ENCODE peak calls at places on chromosomes 13 and 19, in ten cellular contexts. One of them, this sample, is unnamed.

GRCh38 chr13:85995788-85996418 is 196.7 kb upstream of the SLITRK6 start:
- DNase-seq in Peyer's patch: no peak
- DNase-seq in esophagus squamous epithelium: no peak
- DNase-seq in T-helper 22 cell: no peak
- DNase-seq in naive thymus-derived CD8-positive, alpha-beta T cell: no peak
- DNase-seq in colonic mucosa: no peak
- DNase-seq in breast epithelium: no peak
- DNase-seq in substantia nigra: no peak
- DNase-seq in NCI-H1694 treated with DMSO at 0.1 percent for 48 hours: no peak
- DNase-seq in NCI-H1417 treated with DMSO at 0.1 percent for 48 hours: peak
- DNase-seq in this sample: no peak

GRCh38 chr13:75913925-75914324 is 277.8 kb downstream of the LMO7 start:
- DNase-seq in Peyer's patch: no peak
- DNase-seq in esophagus squamous epithelium: no peak
- DNase-seq in T-helper 22 cell: no peak
- DNase-seq in naive thymus-derived CD8-positive, alpha-beta T cell: no peak
- DNase-seq in colonic mucosa: no peak
- DNase-seq in breast epithelium: no peak
- DNase-seq in substantia nigra: no peak
- DNase-seq in NCI-H1694 treated with DMSO at 0.1 percent for 48 hours: no peak
- DNase-seq in NCI-H1417 treated with DMSO at 0.1 percent for 48 hours: no peak
- DNase-seq in this sample: no peak

GRCh38 chr19:19615086-19615485 is 3.4 kb downstream of the PBX4 start:
- DNase-seq in Peyer's patch: no peak
- DNase-seq in esophagus squamous epithelium: no peak
- DNase-seq in T-helper 22 cell: no peak
- DNase-seq in naive thymus-derived CD8-positive, alpha-beta T cell: no peak
- DNase-seq in colonic mucosa: no peak
- DNase-seq in breast epithelium: no peak
- DNase-seq in substantia nigra: no peak
- DNase-seq in NCI-H1694 treated with DMSO at 0.1 percent for 48 hours: no peak
- DNase-seq in NCI-H1417 treated with DMSO at 0.1 percent for 48 hours: no peak
- DNase-seq in this sample: no peak

GRCh38 chr13:107867701-107868661 is 347.4 kb downstream of the LIG4 start:
- DNase-seq in Peyer's patch: no peak
- DNase-seq in esophagus squamous epithelium: no peak
- DNase-seq in T-helper 22 cell: no peak
- DNase-seq in naive thymus-derived CD8-positive, alpha-beta T cell: no peak
- DNase-seq in colonic mucosa: no peak
- DNase-seq in breast epithelium: no peak
- DNase-seq in substantia nigra: no peak
- DNase-seq in NCI-H1694 treated with DMSO at 0.1 percent for 48 hours: peak
- DNase-seq in NCI-H1417 treated with DMSO at 0.1 percent for 48 hours: peak
- DNase-seq in this sample: peak

GRCh38 chr19:15340086-15340485 is 7.7 kb upstream of the BRD4 start:
- DNase-seq in Peyer's patch: no peak
- DNase-seq in esophagus squamous epithelium: no peak
- DNase-seq in T-helper 22 cell: no peak
- DNase-seq in naive thymus-derived CD8-positive, alpha-beta T cell: no peak
- DNase-seq in colonic mucosa: no peak
- DNase-seq in breast epithelium: no peak
- DNase-seq in substantia nigra: no peak
- DNase-seq in NCI-H1694 treated with DMSO at 0.1 percent for 48 hours: no peak
- DNase-seq in NCI-H1417 treated with DMSO at 0.1 percent for 48 hours: no peak
- DNase-seq in this sample: no peak

GRCh38 chr13:51729853-51730553 is 74.0 kb downstream of the DHRS12 start:
- DNase-seq in Peyer's patch: no peak
- DNase-seq in esophagus squamous epithelium: no peak
- DNase-seq in T-helper 22 cell: no peak
- DNase-seq in naive thymus-derived CD8-positive, alpha-beta T cell: no peak
- DNase-seq in colonic mucosa: no peak
- DNase-seq in breast epithelium: no peak
- DNase-seq in substantia nigra: no peak
- DNase-seq in NCI-H1694 treated with DMSO at 0.1 percent for 48 hours: no peak
- DNase-seq in NCI-H1417 treated with DMSO at 0.1 percent for 48 hours: no peak
- DNase-seq in this sample: no peak

GRCh38 chr13:28792992-28793391 is 27.1 kb upstream of the MTUS2 start:
- DNase-seq in Peyer's patch: no peak
- DNase-seq in esophagus squamous epithelium: no peak
- DNase-seq in T-helper 22 cell: no peak
- DNase-seq in naive thymus-derived CD8-positive, alpha-beta T cell: no peak
- DNase-seq in colonic mucosa: no peak
- DNase-seq in breast epithelium: no peak
- DNase-seq in substantia nigra: no peak
- DNase-seq in NCI-H1694 treated with DMSO at 0.1 percent for 48 hours: no peak
- DNase-seq in NCI-H1417 treated with DMSO at 0.1 percent for 48 hours: no peak
- DNase-seq in this sample: no peak

GRCh38 chr19:6564393-6564792 is 26.6 kb downstream of the CD70 start:
- DNase-seq in Peyer's patch: no peak
- DNase-seq in esophagus squamous epithelium: no peak
- DNase-seq in T-helper 22 cell: no peak
- DNase-seq in naive thymus-derived CD8-positive, alpha-beta T cell: no peak
- DNase-seq in colonic mucosa: no peak
- DNase-seq in breast epithelium: no peak
- DNase-seq in substantia nigra: no peak
- DNase-seq in NCI-H1694 treated with DMSO at 0.1 percent for 48 hours: no peak
- DNase-seq in NCI-H1417 treated with DMSO at 0.1 percent for 48 hours: no peak
- DNase-seq in this sample: peak

GRCh38 chr13:47005761-47006414 is 109.0 kb upstream of the HTR2A start:
- DNase-seq in Peyer's patch: no peak
- DNase-seq in esophagus squamous epithelium: no peak
- DNase-seq in T-helper 22 cell: no peak
- DNase-seq in naive thymus-derived CD8-positive, alpha-beta T cell: no peak
- DNase-seq in colonic mucosa: no peak
- DNase-seq in breast epithelium: no peak
- DNase-seq in substantia nigra: no peak
- DNase-seq in NCI-H1694 treated with DMSO at 0.1 percent for 48 hours: no peak
- DNase-seq in NCI-H1417 treated with DMSO at 0.1 percent for 48 hours: no peak
- DNase-seq in this sample: no peak

GRCh38 chr19:38250821-38251563 is 5.2 kb downstream of the PPP1R14A start:
- DNase-seq in Peyer's patch: no peak
- DNase-seq in esophagus squamous epithelium: no peak
- DNase-seq in T-helper 22 cell: no peak
- DNase-seq in naive thymus-derived CD8-positive, alpha-beta T cell: no peak
- DNase-seq in colonic mucosa: peak
- DNase-seq in breast epithelium: no peak
- DNase-seq in substantia nigra: peak
- DNase-seq in NCI-H1694 treated with DMSO at 0.1 percent for 48 hours: peak
- DNase-seq in NCI-H1417 treated with DMSO at 0.1 percent for 48 hours: no peak
- DNase-seq in this sample: peak

GRCh38 chr13:20387441-20387971 is 138.2 kb downstream of the CRYL1 start:
- DNase-seq in Peyer's patch: no peak
- DNase-seq in esophagus squamous epithelium: no peak
- DNase-seq in T-helper 22 cell: no peak
- DNase-seq in naive thymus-derived CD8-positive, alpha-beta T cell: no peak
- DNase-seq in colonic mucosa: no peak
- DNase-seq in breast epithelium: no peak
- DNase-seq in substantia nigra: no peak
- DNase-seq in NCI-H1694 treated with DMSO at 0.1 percent for 48 hours: no peak
- DNase-seq in NCI-H1417 treated with DMSO at 0.1 percent for 48 hours: no peak
- DNase-seq in this sample: no peak

GRCh38 chr13:21478881-21479808 is 20.0 kb upstream of the ZDHHC20 start:
- DNase-seq in Peyer's patch: no peak
- DNase-seq in esophagus squamous epithelium: no peak
- DNase-seq in T-helper 22 cell: no peak
- DNase-seq in naive thymus-derived CD8-positive, alpha-beta T cell: peak
- DNase-seq in colonic mucosa: peak
- DNase-seq in breast epithelium: no peak
- DNase-seq in substantia nigra: no peak
- DNase-seq in NCI-H1694 treated with DMSO at 0.1 percent for 48 hours: peak
- DNase-seq in NCI-H1417 treated with DMSO at 0.1 percent for 48 hours: no peak
- DNase-seq in this sample: peak

GRCh38 chr19:27846944-27847343 is 1366.0 kb downstream of the UQCRFS1 start:
- DNase-seq in Peyer's patch: no peak
- DNase-seq in esophagus squamous epithelium: no peak
- DNase-seq in T-helper 22 cell: no peak
- DNase-seq in naive thymus-derived CD8-positive, alpha-beta T cell: no peak
- DNase-seq in colonic mucosa: no peak
- DNase-seq in breast epithelium: no peak
- DNase-seq in substantia nigra: no peak
- DNase-seq in NCI-H1694 treated with DMSO at 0.1 percent for 48 hours: no peak
- DNase-seq in NCI-H1417 treated with DMSO at 0.1 percent for 48 hours: no peak
- DNase-seq in this sample: no peak

GRCh38 chr13:109576331-109576813 is 210.0 kb downstream of the IRS2 start:
- DNase-seq in Peyer's patch: no peak
- DNase-seq in esophagus squamous epithelium: no peak
- DNase-seq in T-helper 22 cell: no peak
- DNase-seq in naive thymus-derived CD8-positive, alpha-beta T cell: no peak
- DNase-seq in colonic mucosa: peak
- DNase-seq in breast epithelium: no peak
- DNase-seq in substantia nigra: no peak
- DNase-seq in NCI-H1694 treated with DMSO at 0.1 percent for 48 hours: no peak
- DNase-seq in NCI-H1417 treated with DMSO at 0.1 percent for 48 hours: no peak
- DNase-seq in this sample: no peak

GRCh38 chr19:5369962-5370367 is 29.4 kb upstream of the PTPRS start:
- DNase-seq in Peyer's patch: no peak
- DNase-seq in esophagus squamous epithelium: no peak
- DNase-seq in T-helper 22 cell: no peak
- DNase-seq in naive thymus-derived CD8-positive, alpha-beta T cell: peak
- DNase-seq in colonic mucosa: peak
- DNase-seq in breast epithelium: no peak
- DNase-seq in substantia nigra: no peak
- DNase-seq in NCI-H1694 treated with DMSO at 0.1 percent for 48 hours: no peak
- DNase-seq in NCI-H1417 treated with DMSO at 0.1 percent for 48 hours: no peak
- DNase-seq in this sample: peak

GRCh38 chr19:14416743-14417214 is 2.4 kb downstream of the DDX39A start:
- DNase-seq in Peyer's patch: peak
- DNase-seq in esophagus squamous epithelium: no peak
- DNase-seq in T-helper 22 cell: no peak
- DNase-seq in naive thymus-derived CD8-positive, alpha-beta T cell: no peak
- DNase-seq in colonic mucosa: peak
- DNase-seq in breast epithelium: no peak
- DNase-seq in substantia nigra: no peak
- DNase-seq in NCI-H1694 treated with DMSO at 0.1 percent for 48 hours: no peak
- DNase-seq in NCI-H1417 treated with DMSO at 0.1 percent for 48 hours: no peak
- DNase-seq in this sample: no peak

GRCh38 chr13:52751196-52751595 is 11.6 kb upstream of the CNMD start:
- DNase-seq in Peyer's patch: no peak
- DNase-seq in esophagus squamous epithelium: no peak
- DNase-seq in T-helper 22 cell: no peak
- DNase-seq in naive thymus-derived CD8-positive, alpha-beta T cell: no peak
- DNase-seq in colonic mucosa: no peak
- DNase-seq in breast epithelium: no peak
- DNase-seq in substantia nigra: no peak
- DNase-seq in NCI-H1694 treated with DMSO at 0.1 percent for 48 hours: no peak
- DNase-seq in NCI-H1417 treated with DMSO at 0.1 percent for 48 hours: no peak
- DNase-seq in this sample: no peak

GRCh38 chr13:98575009-98575866 is 1.7 kb downstream of the STK24 start:
- DNase-seq in Peyer's patch: no peak
- DNase-seq in esophagus squamous epithelium: no peak
- DNase-seq in T-helper 22 cell: no peak
- DNase-seq in naive thymus-derived CD8-positive, alpha-beta T cell: no peak
- DNase-seq in colonic mucosa: no peak
- DNase-seq in breast epithelium: no peak
- DNase-seq in substantia nigra: no peak
- DNase-seq in NCI-H1694 treated with DMSO at 0.1 percent for 48 hours: no peak
- DNase-seq in NCI-H1417 treated with DMSO at 0.1 percent for 48 hours: no peak
- DNase-seq in this sample: no peak

This sample was measured in testis.